ENCODE peak calls at places on chromosomes 5 and 9, in five cellular contexts. J is MM.1S, A is pancreas, X is WERI-Rb-1, D is neural progenitor cell. C is an unnamed sample.

GRCh38 chr9:99103909-99104458 is 929 bp upstream of the TGFBR1 start:
- DNase-seq in J (no peak), A (no peak), X (no peak), D (peak), C (no peak)

GRCh38 chr5:32099486-32100035 is 74.6 kb downstream of the GOLPH3 start:
- DNase-seq in D (no peak), A (no peak), X (peak), J (no peak), C (no peak)

GRCh38 chr9:72791436-72791835 is 161.4 kb downstream of the ALDH1A1 start:
- DNase-seq in A (no peak), J (no peak), D (no peak), X (no peak), C (no peak)

GRCh38 chr5:61328791-61329617 is 3.1 kb upstream of the ZSWIM6 start:
- DNase-seq in X (no peak), D (peak), J (no peak), A (no peak), C (no peak)

GRCh38 chr5:141686648-141687416 is 4.8 kb upstream of the ARAP3 start:
- DNase-seq in D (peak), X (no peak), J (no peak), A (no peak), C (no peak)

GRCh38 chr5:4375640-4376039 is 764.5 kb upstream of the ADAMTS16 start:
- DNase-seq in A (no peak), X (no peak), D (no peak), J (peak), C (no peak)

GRCh38 chr5:180180198-180180820 is 28.7 kb downstream of the RASGEF1C start:
- DNase-seq in J (no peak), A (no peak), D (no peak), X (no peak), C (no peak)

GRCh38 chr5:124536333-124536732 is 210.1 kb downstream of the ZNF608 start:
- DNase-seq in D (no peak), A (no peak), X (no peak), J (no peak), C (no peak)

GRCh38 chr5:72063219-72063819 is 44.0 kb upstream of the MAP1B start:
- DNase-seq in J (peak), X (no peak), D (peak), A (no peak), C (no peak)

GRCh38 chr9:125240649-125240999 is 519 bp downstream of the HSPA5 start:
- DNase-seq in X (no peak), J (peak), A (peak), D (peak), C (no peak)

GRCh38 chr9:106930477-106930876 is 67.5 kb downstream of the ZNF462 start:
- DNase-seq in J (no peak), A (peak), X (no peak), D (no peak), C (no peak)

GRCh38 chr5:115494570-115495289 is 49.8 kb downstream of the FEM1C start:
- DNase-seq in J (no peak), A (no peak), X (no peak), D (no peak), C (no peak)

GRCh38 chr9:79572032-79572890 is 496 bp downstream of the TLE4 start:
- DNase-seq in J (peak), D (peak), X (peak), A (peak), C (no peak)

GRCh38 chr5:91443028-91443427 is 59.9 kb upstream of the ARRDC3 start:
- DNase-seq in J (no peak), A (no peak), X (no peak), D (no peak), C (no peak)

GRCh38 chr9:112914524-112914923 is 23.8 kb upstream of the SLC46A2 start:
- DNase-seq in A (no peak), D (no peak), X (no peak), J (no peak), C (no peak)

GRCh38 chr9:124522121-124523098 is 15.2 kb upstream of the NR5A1 start:
- DNase-seq in A (no peak), D (peak), J (no peak), X (peak), C (no peak)

GRCh38 chr5:8184455-8185063 is 315.6 kb downstream of the MTRR start:
- DNase-seq in X (peak), J (peak), D (peak), A (peak), C (peak)

GRCh38 chr5:126415789-126416188 is 7.4 kb upstream of the GRAMD2B start:
- DNase-seq in X (no peak), D (no peak), J (no peak), A (no peak), C (no peak)

GRCh38 chr9:31032206-31032605 is 1352.2 kb upstream of the ACO1 start:
- DNase-seq in X (no peak), J (no peak), A (no peak), D (no peak), C (no peak)

GRCh38 chr9:6538666-6539071 is 106.9 kb downstream of the GLDC start:
- DNase-seq in X (no peak), A (no peak), D (no peak), J (no peak), C (no peak)

GRCh38 chr5:35777358-35778087 is 79.2 kb upstream of the IL7R start:
- DNase-seq in A (peak), X (peak), D (peak), J (peak), C (peak)

GRCh38 chr9:134187110-134187531 is 22.8 kb upstream of the RNU6ATAC start:
- DNase-seq in D (no peak), X (peak), A (peak), J (peak), C (no peak)

GRCh38 chr9:134339183-134339806 is 13.0 kb downstream of the RXRA start:
- DNase-seq in A (peak), D (no peak), X (no peak), J (no peak), C (no peak)

GRCh38 chr5:83987513-83988292 is 267.0 kb upstream of the HAPLN1 start:
- DNase-seq in D (no peak), X (no peak), A (no peak), J (no peak), C (no peak)

GRCh38 chr5:5132185-5132584 is 7.9 kb upstream of the ADAMTS16 start:
- DNase-seq in A (no peak), J (no peak), X (no peak), D (no peak), C (no peak)

GRCh38 chr9:36802171-36802920 is 229.7 kb downstream of the MELK start:
- DNase-seq in D (no peak), J (no peak), A (no peak), X (no peak), C (peak)

GRCh38 chr5:174159327-174160247 is 114.1 kb downstream of the NSG2 start:
- DNase-seq in A (no peak), X (no peak), D (no peak), J (no peak), C (no peak)

GRCh38 chr5:6424110-6424659 is 24.5 kb upstream of the UBE2QL1 start:
- DNase-seq in D (no peak), A (no peak), X (no peak), J (no peak), C (no peak)

GRCh38 chr5:127961006-127961763 is 122.4 kb upstream of the SLC12A2 start:
- DNase-seq in A (no peak), X (no peak), J (peak), D (no peak), C (no peak)
- H3K27ac ChIP-seq in A (no peak), X (no peak), J (peak), D (no peak), C (no peak)

DNA sequence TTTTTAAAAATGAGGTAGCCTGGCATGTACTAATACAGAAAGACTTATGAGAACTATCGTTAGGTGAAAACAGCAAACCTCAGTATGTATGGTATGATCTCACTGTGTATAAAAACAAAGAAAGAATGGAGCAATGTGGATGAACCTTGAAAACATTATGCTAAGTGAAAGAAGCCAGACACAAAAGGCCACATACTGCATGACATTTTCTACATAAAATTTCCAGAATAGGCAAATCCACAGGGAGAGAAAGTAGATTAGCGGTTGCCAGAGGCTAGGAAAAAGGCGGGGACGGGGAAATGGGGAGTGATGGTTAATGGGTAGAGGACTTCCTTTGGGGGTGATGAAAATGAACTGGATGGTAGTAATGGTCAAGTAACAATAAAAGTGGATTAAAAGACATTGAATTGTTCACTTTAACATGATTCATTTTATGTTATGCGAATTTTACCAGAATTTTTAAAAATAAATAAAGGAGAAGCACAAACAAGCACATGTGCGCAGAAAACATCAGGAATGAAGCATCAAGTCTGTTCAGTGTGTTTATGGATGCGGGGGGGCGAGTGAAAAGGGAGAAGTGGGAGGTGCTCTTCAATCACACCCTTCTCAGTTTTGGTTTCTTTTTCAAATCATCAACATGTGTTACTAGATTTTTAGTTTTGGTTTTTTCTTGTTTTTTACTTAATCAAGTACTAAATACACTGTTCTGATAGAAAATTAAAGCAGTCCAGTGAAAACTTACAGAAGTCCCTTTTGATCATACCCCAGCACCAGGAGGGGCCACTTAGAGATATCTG is 16.3 kb downstream of the ROR2 start:
- DNase-seq in A (no peak), D (no peak), J (peak), X (no peak), C (no peak)
- H3K27ac ChIP-seq in A (no peak), D (no peak), J (no peak), X (no peak), C (no peak)

DNA sequence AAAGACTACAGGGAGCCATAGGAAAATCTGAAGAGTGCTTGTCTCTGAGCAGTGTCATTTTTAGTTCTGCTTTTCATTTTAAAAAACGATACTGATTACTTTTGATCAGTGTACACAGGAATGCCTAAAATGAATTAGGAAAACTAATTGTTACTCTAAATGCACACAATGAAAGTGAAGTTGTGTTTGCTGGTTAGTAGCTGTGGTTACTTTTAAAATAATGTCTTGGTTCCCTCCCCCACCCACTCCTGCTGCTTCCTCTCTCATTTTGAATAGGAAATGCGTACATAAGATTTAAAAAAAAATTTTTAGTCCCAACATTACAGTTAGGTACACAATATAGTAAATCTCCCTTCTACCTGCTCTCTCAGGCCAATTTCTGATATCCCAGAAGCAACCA is 47.5 kb upstream of the PLPP1 start:
- DNase-seq in X (no peak), J (no peak), D (no peak), A (no peak), C (no peak)
- H3K27ac ChIP-seq in X (no peak), J (no peak), D (no peak), A (no peak), C (no peak)

GRCh38 chr5:172929371-172929838 is 29.8 kb upstream of the RPL26L1 start:
- DNase-seq in A (no peak), X (no peak), D (no peak), J (no peak), C (peak)

GRCh38 chr5:172923539-172923938 is 35.7 kb upstream of the RPL26L1 start:
- DNase-seq in J (no peak), X (no peak), D (no peak), A (no peak), C (no peak)

GRCh38 chr5:172926796-172927195 is 32.4 kb upstream of the RPL26L1 start:
- DNase-seq in A (no peak), J (no peak), D (no peak), X (no peak), C (no peak)

GRCh38 chr5:172925336-172925948 is 33.8 kb upstream of the RPL26L1 start:
- DNase-seq in D (no peak), J (no peak), A (no peak), X (no peak), C (no peak)

GRCh38 chr5:172926008-172926523 is 33.2 kb upstream of the RPL26L1 start:
- DNase-seq in D (no peak), A (no peak), J (no peak), X (no peak), C (no peak)
- H3K27ac ChIP-seq in D (no peak), A (no peak), J (no peak), X (no peak), C (no peak)

DNA sequence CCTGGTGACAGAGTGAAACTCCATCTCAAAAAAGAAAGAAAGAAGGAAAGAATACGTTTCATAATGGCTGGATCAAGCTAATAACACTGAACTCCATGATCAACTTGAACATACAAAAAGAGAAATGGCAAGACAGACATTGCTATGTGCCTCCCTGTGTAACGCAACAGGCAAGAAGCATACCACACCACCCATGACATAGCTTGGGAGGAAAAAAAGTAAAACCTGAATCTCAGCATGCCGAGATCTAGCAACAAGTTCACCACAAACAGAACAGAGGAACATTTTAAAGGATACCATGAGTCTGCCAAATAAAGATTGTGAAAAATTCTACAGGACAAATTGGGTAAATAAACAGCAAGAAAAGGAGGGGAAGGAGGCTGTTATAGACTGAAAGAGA is 26.7 kb downstream of the HOMER1 start:
- DNase-seq in D (no peak), A (no peak), X (no peak), J (no peak), C (no peak)
- H3K27ac ChIP-seq in D (no peak), A (no peak), X (no peak), J (no peak), C (no peak)

GRCh38 chr9:130835441-130836298 is 616 bp downstream of the ABL1 start:
- DNase-seq in A (peak), X (peak), D (peak), J (no peak), C (no peak)
- H3K27ac ChIP-seq in A (peak), X (peak), D (peak), J (no peak), C (peak)

DNA sequence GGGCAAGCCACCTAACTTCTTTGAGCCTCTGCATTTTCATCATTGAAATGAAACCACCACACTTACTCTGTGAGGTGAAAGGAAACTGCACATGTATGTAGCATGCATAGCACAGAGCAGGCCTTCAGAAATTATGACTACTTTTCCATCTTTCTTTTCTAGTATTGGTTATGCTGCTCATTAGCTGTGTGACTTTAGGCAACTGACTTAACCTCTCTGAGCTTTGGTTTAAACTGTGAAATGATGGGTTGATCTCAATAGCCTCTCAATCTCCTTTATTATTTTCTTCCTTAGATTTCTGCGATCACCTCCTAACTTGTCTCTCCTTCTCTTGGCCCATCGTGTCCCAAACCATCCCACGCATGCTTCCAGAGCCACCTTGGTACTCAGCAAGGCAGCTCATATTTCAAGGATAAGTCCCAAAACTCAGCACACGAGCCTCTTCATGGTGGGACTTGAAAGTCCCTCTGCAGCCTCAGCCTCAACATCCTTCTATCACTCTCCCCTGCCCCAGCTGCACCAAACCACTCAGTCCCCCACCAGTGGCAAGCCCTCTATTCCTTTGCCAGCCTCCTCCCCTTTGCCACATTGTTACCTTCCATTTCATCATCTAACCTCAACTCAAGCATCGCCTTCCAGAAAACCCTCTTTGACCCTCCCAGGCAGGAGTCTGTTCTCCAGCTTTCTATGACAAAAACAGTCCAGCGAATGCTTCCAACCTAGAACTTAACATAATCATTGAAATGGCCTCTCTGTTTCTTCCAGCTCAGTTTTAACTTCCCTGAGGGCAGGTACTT is 60.3 kb upstream of the DNAH5 start:
- DNase-seq in X (no peak), J (no peak), A (no peak), D (no peak), C (no peak)
- H3K27ac ChIP-seq in X (no peak), J (no peak), A (no peak), D (no peak), C (peak)

DNA sequence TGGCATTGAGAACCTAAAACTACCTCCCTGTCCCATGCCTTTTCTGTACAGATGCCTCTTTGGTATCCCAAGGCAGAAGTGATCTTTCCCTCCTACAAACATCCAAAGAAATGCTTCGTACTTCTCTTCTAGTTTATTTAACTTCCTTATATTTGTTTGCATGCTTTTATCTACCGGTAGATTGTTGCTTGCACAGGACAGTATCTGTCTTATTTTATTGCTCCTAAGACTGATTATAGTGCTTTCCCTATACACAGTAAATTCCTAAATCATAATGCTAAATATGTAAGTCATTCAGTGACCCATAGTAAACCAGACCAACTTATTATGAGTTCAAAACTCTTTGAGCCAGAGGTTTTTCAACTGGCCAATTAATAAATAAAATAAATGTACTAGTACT is 156.9 kb downstream of the PRELID2 start:
- DNase-seq in J (no peak), A (no peak), D (no peak), X (no peak), C (no peak)
- H3K27ac ChIP-seq in J (no peak), A (no peak), D (no peak), X (no peak), C (no peak)

GRCh38 chr9:83688921-83689320 is 18.8 kb downstream of the UBQLN1 start:
- DNase-seq in X (no peak), D (no peak), J (no peak), A (no peak), C (no peak)
- H3K27ac ChIP-seq in X (no peak), D (no peak), J (no peak), A (no peak), C (no peak)